ENCODE peak calls at places on chromosome 1, in five cellular contexts. One of them, this sample, is unnamed. For H3K36me3, the result is how much of the 10 kb centered on the place peaks cover.

GRCh38 chr1:58622571-58622970 is 45.5 kb upstream of the TACSTD2 start:
- DNase-seq in esophagus squamous epithelium: no peak
- DNase-seq in lower lobe of right lung: no peak
- DNase-seq in gastrocnemius medialis: no peak
- DNase-seq in CD8-positive, alpha-beta T cell: no peak
- DNase-seq in this sample: no peak

GRCh38 chr1:153617677-153618076 is 1.6 kb upstream of the S100A14 start:
- DNase-seq in gastrocnemius medialis: peak
- DNase-seq in lower lobe of right lung: no peak
- DNase-seq in esophagus squamous epithelium: no peak
- DNase-seq in CD8-positive, alpha-beta T cell: no peak
- DNase-seq in this sample: no peak

GRCh38 chr1:55321947-55322346 is 106.8 kb upstream of the USP24 start:
- DNase-seq in esophagus squamous epithelium: no peak
- DNase-seq in gastrocnemius medialis: no peak
- DNase-seq in lower lobe of right lung: no peak
- DNase-seq in CD8-positive, alpha-beta T cell: no peak
- DNase-seq in this sample: peak

GRCh38 chr1:59738591-59739015 is 76.1 kb upstream of the HOOK1 start:
- DNase-seq in lower lobe of right lung: no peak
- DNase-seq in CD8-positive, alpha-beta T cell: no peak
- DNase-seq in gastrocnemius medialis: no peak
- DNase-seq in esophagus squamous epithelium: no peak
- DNase-seq in this sample: no peak

GRCh38 chr1:162994921-162995320 is 74.2 kb upstream of the RGS4 start:
- DNase-seq in gastrocnemius medialis: no peak
- DNase-seq in esophagus squamous epithelium: no peak
- DNase-seq in lower lobe of right lung: no peak
- DNase-seq in CD8-positive, alpha-beta T cell: no peak
- DNase-seq in this sample: no peak

GRCh38 chr1:173122958-173123852 is 72.5 kb upstream of the TNFSF18 start:
- DNase-seq in lower lobe of right lung: peak
- DNase-seq in esophagus squamous epithelium: peak
- DNase-seq in CD8-positive, alpha-beta T cell: no peak
- DNase-seq in gastrocnemius medialis: peak
- DNase-seq in this sample: peak

GRCh38 chr1:153790282-153790995 is 15.2 kb downstream of the SLC27A3 start:
- DNase-seq in esophagus squamous epithelium: no peak
- DNase-seq in CD8-positive, alpha-beta T cell: no peak
- DNase-seq in lower lobe of right lung: peak
- DNase-seq in gastrocnemius medialis: peak
- DNase-seq in this sample: peak

GRCh38 chr1:211935448-211935970 is 99.8 kb downstream of the INTS7 start:
- DNase-seq in lower lobe of right lung: no peak
- DNase-seq in CD8-positive, alpha-beta T cell: no peak
- DNase-seq in esophagus squamous epithelium: no peak
- DNase-seq in gastrocnemius medialis: no peak
- DNase-seq in this sample: no peak

GRCh38 chr1:173853074-173853473 is 14.7 kb downstream of the GAS5 start:
- DNase-seq in gastrocnemius medialis: no peak
- DNase-seq in CD8-positive, alpha-beta T cell: no peak
- DNase-seq in esophagus squamous epithelium: no peak
- DNase-seq in lower lobe of right lung: no peak
- DNase-seq in this sample: no peak

GRCh38 chr1:165605246-165605645 is 25.8 kb upstream of the MGST3 start:
- DNase-seq in CD8-positive, alpha-beta T cell: no peak
- DNase-seq in gastrocnemius medialis: no peak
- DNase-seq in lower lobe of right lung: no peak
- DNase-seq in esophagus squamous epithelium: no peak
- DNase-seq in this sample: no peak

GRCh38 chr1:217747156-217747769 is 116.1 kb downstream of the SPATA17 start:
- DNase-seq in lower lobe of right lung: no peak
- DNase-seq in gastrocnemius medialis: no peak
- DNase-seq in esophagus squamous epithelium: no peak
- DNase-seq in CD8-positive, alpha-beta T cell: no peak
- DNase-seq in this sample: no peak

GRCh38 chr1:89310505-89310904 is 37.8 kb upstream of the GBP5 start:
- DNase-seq in gastrocnemius medialis: no peak
- DNase-seq in lower lobe of right lung: no peak
- DNase-seq in CD8-positive, alpha-beta T cell: no peak
- DNase-seq in esophagus squamous epithelium: no peak
- DNase-seq in this sample: peak

GRCh38 chr1:7393141-7393540 is 378.0 kb upstream of the VAMP3 start:
- DNase-seq in CD8-positive, alpha-beta T cell: no peak
- DNase-seq in gastrocnemius medialis: no peak
- DNase-seq in esophagus squamous epithelium: no peak
- DNase-seq in lower lobe of right lung: no peak
- DNase-seq in this sample: no peak

DNA sequence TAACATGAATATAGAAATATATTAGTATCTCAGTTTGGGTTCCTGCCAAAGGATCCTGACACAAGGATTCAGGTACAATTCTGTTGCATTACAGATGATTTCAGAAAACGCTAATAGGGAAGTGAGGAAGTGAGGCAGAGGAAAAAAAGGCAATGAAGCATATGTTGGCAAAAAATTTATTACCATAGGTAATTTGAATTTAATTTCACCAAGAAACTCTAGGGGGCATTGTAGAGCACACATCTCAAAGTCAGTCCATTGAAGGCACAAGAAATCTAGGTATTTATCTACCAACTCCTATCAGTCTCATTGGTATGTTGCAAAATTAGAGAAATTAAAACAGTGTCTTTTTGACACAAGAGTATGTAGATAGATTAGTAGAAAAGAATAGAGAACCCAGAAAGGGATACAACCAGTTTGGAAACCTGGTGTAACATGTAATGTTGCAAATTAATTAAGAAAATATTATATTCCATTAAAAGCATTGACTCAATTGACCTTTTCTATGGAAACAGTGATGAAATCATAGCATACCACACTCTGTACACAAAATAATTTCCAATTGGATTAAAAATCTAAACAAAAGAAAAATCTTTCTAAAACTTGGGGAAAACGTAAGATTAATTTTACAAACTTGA is 104.9 kb upstream of the SNX7 start:
- DNase-seq in lower lobe of right lung: no peak
- DNase-seq in CD8-positive, alpha-beta T cell: no peak
- DNase-seq in gastrocnemius medialis: no peak
- DNase-seq in esophagus squamous epithelium: no peak
- DNase-seq in this sample: no peak
- TF ChIP-seq CTCF in lower lobe of right lung: peak
- TF ChIP-seq CTCF in CD8-positive, alpha-beta T cell: no peak
- TF ChIP-seq CTCF in gastrocnemius medialis: no peak
- TF ChIP-seq CTCF in esophagus squamous epithelium: no peak
- TF ChIP-seq CTCF in this sample: peak

DNA sequence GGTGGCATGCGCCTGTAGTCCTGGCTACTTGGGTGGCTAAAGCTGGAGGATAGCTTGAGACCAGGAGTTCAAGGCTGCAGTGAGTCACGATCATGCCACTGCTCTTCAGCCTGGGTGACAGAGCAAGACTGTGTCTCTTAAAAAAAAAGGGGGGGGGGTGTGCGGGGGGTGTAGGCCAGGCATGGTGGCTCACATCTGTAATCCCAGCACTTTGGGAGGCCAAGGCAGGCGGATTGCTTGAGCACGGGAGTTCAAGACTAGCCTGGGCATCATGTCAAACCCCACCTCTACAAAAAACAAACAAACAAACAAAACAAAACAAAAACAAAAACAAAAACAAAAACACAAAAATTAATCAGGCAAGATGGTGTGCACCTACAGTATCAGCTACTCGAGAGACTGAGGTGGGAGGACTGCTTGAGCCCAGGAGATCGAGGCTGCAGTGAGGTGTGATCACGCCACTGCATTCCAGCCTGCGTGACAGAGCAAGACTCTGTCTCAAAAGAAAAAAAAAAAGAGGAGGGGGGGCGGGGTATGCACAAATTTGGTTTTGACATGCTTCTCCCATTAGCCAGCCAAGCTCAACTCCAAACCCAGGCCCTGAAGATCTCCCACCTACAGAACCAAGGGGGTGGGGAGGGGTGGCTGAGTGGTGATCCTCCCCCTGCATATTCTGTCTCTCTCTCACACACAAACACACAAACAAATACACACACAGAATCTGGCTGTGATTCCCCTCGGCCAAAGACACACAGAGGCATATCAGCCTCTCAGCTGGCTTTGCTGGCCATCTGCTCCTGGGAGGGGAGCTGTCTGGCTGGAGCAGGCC is 3.1 kb downstream of the PTAFR start:
- DNase-seq in CD8-positive, alpha-beta T cell: no peak
- DNase-seq in lower lobe of right lung: peak
- DNase-seq in esophagus squamous epithelium: no peak
- DNase-seq in gastrocnemius medialis: no peak
- DNase-seq in this sample: no peak
- H3K36me3 ChIP-seq in CD8-positive, alpha-beta T cell: under half
- H3K36me3 ChIP-seq in lower lobe of right lung: under half
- H3K36me3 ChIP-seq in esophagus squamous epithelium: under half
- H3K36me3 ChIP-seq in gastrocnemius medialis: under half
- H3K36me3 ChIP-seq in this sample: under half

GRCh38 chr1:148389027-148389339 is 94.1 kb downstream of the PPIAL4G start:
- DNase-seq in lower lobe of right lung: no peak
- DNase-seq in esophagus squamous epithelium: no peak
- DNase-seq in gastrocnemius medialis: no peak
- DNase-seq in CD8-positive, alpha-beta T cell: no peak
- DNase-seq in this sample: no peak
- H3K4me3 ChIP-seq in lower lobe of right lung: peak
- H3K4me3 ChIP-seq in esophagus squamous epithelium: peak
- H3K4me3 ChIP-seq in gastrocnemius medialis: peak
- H3K4me3 ChIP-seq in CD8-positive, alpha-beta T cell: peak
- H3K4me3 ChIP-seq in this sample: peak

GRCh38 chr1:95992013-95992412 is 729.6 kb upstream of the PTBP2 start:
- DNase-seq in esophagus squamous epithelium: no peak
- DNase-seq in gastrocnemius medialis: no peak
- DNase-seq in lower lobe of right lung: no peak
- DNase-seq in CD8-positive, alpha-beta T cell: no peak
- DNase-seq in this sample: no peak
- TF ChIP-seq CTCF in esophagus squamous epithelium: no peak
- TF ChIP-seq CTCF in gastrocnemius medialis: no peak
- TF ChIP-seq CTCF in lower lobe of right lung: no peak
- TF ChIP-seq CTCF in CD8-positive, alpha-beta T cell: no peak
- TF ChIP-seq CTCF in this sample: no peak

GRCh38 chr1:21685944-21686678 is 17.0 kb upstream of the RAP1GAP start:
- DNase-seq in lower lobe of right lung: no peak
- DNase-seq in esophagus squamous epithelium: no peak
- DNase-seq in CD8-positive, alpha-beta T cell: no peak
- DNase-seq in gastrocnemius medialis: no peak
- DNase-seq in this sample: no peak

GRCh38 chr1:21680381-21680780 is 11.2 kb upstream of the RAP1GAP start:
- DNase-seq in CD8-positive, alpha-beta T cell: no peak
- DNase-seq in lower lobe of right lung: no peak
- DNase-seq in esophagus squamous epithelium: no peak
- DNase-seq in gastrocnemius medialis: no peak
- DNase-seq in this sample: no peak

GRCh38 chr1:21681426-21681825 is 12.3 kb upstream of the RAP1GAP start:
- DNase-seq in CD8-positive, alpha-beta T cell: no peak
- DNase-seq in esophagus squamous epithelium: no peak
- DNase-seq in gastrocnemius medialis: no peak
- DNase-seq in lower lobe of right lung: no peak
- DNase-seq in this sample: no peak

GRCh38 chr1:21677168-21677567 is 8.0 kb upstream of the RAP1GAP start:
- DNase-seq in esophagus squamous epithelium: no peak
- DNase-seq in gastrocnemius medialis: no peak
- DNase-seq in CD8-positive, alpha-beta T cell: no peak
- DNase-seq in lower lobe of right lung: no peak
- DNase-seq in this sample: no peak

GRCh38 chr1:21680918-21681317 is 11.8 kb upstream of the RAP1GAP start:
- DNase-seq in lower lobe of right lung: no peak
- DNase-seq in gastrocnemius medialis: no peak
- DNase-seq in esophagus squamous epithelium: no peak
- DNase-seq in CD8-positive, alpha-beta T cell: no peak
- DNase-seq in this sample: peak
- H3K36me3 ChIP-seq in lower lobe of right lung: half or more
- H3K36me3 ChIP-seq in gastrocnemius medialis: under half
- H3K36me3 ChIP-seq in esophagus squamous epithelium: half or more
- H3K36me3 ChIP-seq in CD8-positive, alpha-beta T cell: under half
- H3K36me3 ChIP-seq in this sample: under half

GRCh38 chr1:234309598-234310459 is 63.4 kb upstream of the COA6 start:
- DNase-seq in esophagus squamous epithelium: no peak
- DNase-seq in gastrocnemius medialis: peak
- DNase-seq in CD8-positive, alpha-beta T cell: peak
- DNase-seq in lower lobe of right lung: peak
- DNase-seq in this sample: no peak
- H3K4me3 ChIP-seq in esophagus squamous epithelium: no peak
- H3K4me3 ChIP-seq in gastrocnemius medialis: peak
- H3K4me3 ChIP-seq in CD8-positive, alpha-beta T cell: no peak
- H3K4me3 ChIP-seq in lower lobe of right lung: peak
- H3K4me3 ChIP-seq in this sample: no peak